ENCODE peak calls at places on chromosomes 4 and X, in eight cellular contexts. C, I, Q, S, X, H, V and P are unnamed samples.

GRCh38 chr4:158682071-158682470 is 10.0 kb downstream of the ETFDH start:
- DNase-seq in C (no peak), I (no peak), Q (no peak), S (no peak), X (no peak), H (no peak), V (no peak), P (no peak)

GRCh38 chr4:155885666-155886065 is 17.8 kb upstream of the TDO2 start:
- DNase-seq in C (no peak), I (no peak), Q (no peak), S (no peak), X (no peak), H (no peak), V (no peak), P (no peak)

GRCh38 chr4:36177946-36178345 is 66.4 kb downstream of the ARAP2 start:
- DNase-seq in C (no peak), I (no peak), Q (no peak), S (no peak), X (no peak), H (no peak), V (peak; percentile 14), P (no peak)

GRCh38 chr4:74793757-74794340 is 474 bp downstream of the BTC start:
- DNase-seq in C (no peak), I (peak; percentile 30), Q (peak; percentile 40), S (no peak), X (peak; percentile 91), H (peak; percentile 26), V (no peak), P (peak; percentile 14)

GRCh38 chr4:172838108-172838507 is 330.5 kb upstream of the GALNT7 start:
- DNase-seq in C (no peak), I (no peak), Q (no peak), S (no peak), X (peak; percentile 23), H (no peak), V (no peak), P (no peak)

GRCh38 chrX:67692246-67692645 is 148.4 kb downstream of the AR start:
- DNase-seq in C (no peak), I (no peak), Q (peak; percentile 32), S (no peak), X (no peak), H (no peak), V (peak; percentile 16), P (no peak)

GRCh38 chr4:138645289-138645688 is 370.3 kb upstream of the NOCT start:
- DNase-seq in C (no peak), I (no peak), Q (no peak), S (no peak), X (no peak), H (no peak), V (no peak), P (no peak)

GRCh38 chr4:184937745-184938144 is 80.5 kb upstream of the HELT start:
- DNase-seq in C (no peak), I (no peak), Q (no peak), S (no peak), X (peak; percentile 34), H (no peak), V (no peak), P (no peak)

GRCh38 chrX:11472381-11472780 is 179.2 kb downstream of the AMELX start:
- DNase-seq in C (no peak), I (no peak), Q (no peak), S (no peak), X (no peak), H (no peak), V (peak; percentile 28), P (no peak)

GRCh38 chr4:182238355-182238931 is 4.8 kb upstream of the TENM3 start:
- DNase-seq in C (no peak), I (no peak), Q (no peak), S (no peak), X (peak; percentile 52), H (no peak), V (peak; percentile 48), P (no peak)

GRCh38 chr4:68347845-68348244 is 2.0 kb downstream of the YTHDC1 start:
- DNase-seq in C (no peak), I (no peak), Q (no peak), S (no peak), X (no peak), H (peak; percentile 14), V (no peak), P (no peak)

GRCh38 chrX:110087485-110088356 is 84.8 kb downstream of the TMEM164 start:
- DNase-seq in C (no peak), I (no peak), Q (peak; percentile 86), S (peak; percentile 70), X (no peak), H (peak; percentile 74), V (peak; percentile 94), P (no peak)

GRCh38 chr4:3791910-3792542 is 25.8 kb downstream of the ADRA2C start:
- DNase-seq in C (peak; percentile 36), I (peak; percentile 72), Q (peak; percentile 14), S (no peak), X (peak; percentile 85), H (peak; percentile 16), V (peak; percentile 8), P (no peak)

GRCh38 chrX:153628665-153629064 is 18.3 kb upstream of the DUSP9 start:
- DNase-seq in C (no peak), I (no peak), Q (no peak), S (no peak), X (no peak), H (no peak), V (no peak), P (no peak)

GRCh38 chrX:1106478-1107210 is 105.8 kb downstream of the CRLF2 start:
- DNase-seq in C (no peak), I (no peak), Q (no peak), S (no peak), X (no peak), H (no peak), V (no peak), P (peak; percentile 34)

GRCh38 chrX:74119016-74119910 is 184.7 kb upstream of the ZCCHC13 start:
- DNase-seq in C (no peak), I (no peak), Q (peak; percentile 14), S (no peak), X (no peak), H (peak; percentile 16), V (peak; percentile 57), P (no peak)

GRCh38 chrX:152913915-152914314 is 16.0 kb downstream of the ZNF185 start:
- DNase-seq in C (no peak), I (no peak), Q (no peak), S (no peak), X (no peak), H (no peak), V (no peak), P (no peak)

DNA sequence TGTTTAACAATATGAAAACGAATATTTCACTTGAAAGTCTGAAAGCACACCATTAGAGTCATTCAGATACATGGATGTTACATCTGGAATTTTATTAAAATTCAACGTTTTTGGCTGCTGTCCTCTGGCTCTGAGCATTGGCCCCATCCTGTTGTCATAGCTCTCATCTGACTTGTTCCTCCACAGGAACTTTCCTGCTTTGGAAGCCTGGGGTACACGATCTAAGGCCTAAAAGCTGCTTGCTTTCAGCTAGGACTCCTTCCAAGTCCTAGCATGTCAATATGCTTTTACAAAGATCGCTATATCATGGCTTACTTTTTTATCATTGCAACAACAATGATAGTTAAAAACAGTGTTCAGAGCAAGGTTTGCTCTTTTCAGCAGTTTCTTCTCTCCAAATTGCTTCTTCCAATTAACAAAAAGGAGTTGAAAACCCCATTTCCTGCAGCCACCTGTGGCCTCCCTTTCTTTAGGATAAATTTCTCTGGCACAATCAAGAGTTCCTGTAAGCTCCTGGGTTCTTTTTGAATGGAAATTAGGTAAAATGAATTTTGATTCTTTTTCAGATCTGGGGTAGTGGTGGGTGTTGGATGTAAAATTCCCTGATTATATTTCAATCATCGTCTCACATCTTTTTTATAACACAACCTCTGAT is 413.4 kb upstream of the AGA start:
- DNase-seq in C (no peak), I (no peak), Q (no peak), S (no peak), X (peak; percentile 31), H (no peak), V (no peak), P (no peak)
- TF ChIP-seq CTCF in C (no peak), I (no peak), Q (no peak), S (no peak), X (no peak), H (no peak), V (no peak), P (no peak)

GRCh38 chr4:108646706-108647105 is 3.7 kb upstream of the OSTC start:
- DNase-seq in C (no peak), I (no peak), Q (no peak), S (no peak), X (no peak), H (no peak), V (no peak), P (no peak)

GRCh38 chr4:108649863-108650211 is 562 bp upstream of the OSTC start:
- DNase-seq in C (no peak), I (no peak), Q (no peak), S (no peak), X (no peak), H (no peak), V (no peak), P (no peak)

GRCh38 chr4:108651068-108651794 is 832 bp downstream of the OSTC start:
- DNase-seq in C (no peak), I (no peak), Q (peak; percentile 68), S (peak; percentile 12), X (peak; percentile 13), H (peak; percentile 66), V (peak; percentile 72), P (no peak)

GRCh38 chr4:108650212-108651067 is at the start of gene OSTC:
- DNase-seq in C (peak; percentile 96), I (peak; percentile 84), Q (peak; percentile 98), S (peak; percentile 67), X (peak; percentile 99), H (peak; percentile 95), V (peak; percentile 97), P (peak; percentile 99)
- TF ChIP-seq CTCF in C (peak; percentile 38), I (no peak), Q (no peak), S (peak; percentile 16), X (peak; percentile 12), H (no peak), V (peak; percentile 11), P (no peak)

GRCh38 chr4:112210777-112211176 is 20.8 kb upstream of the AP1AR start:
- DNase-seq in C (no peak), I (no peak), Q (peak; percentile 15), S (no peak), X (no peak), H (no peak), V (no peak), P (no peak)

GRCh38 chr4:112213091-112213490 is 18.5 kb upstream of the AP1AR start:
- DNase-seq in C (no peak), I (no peak), Q (no peak), S (no peak), X (no peak), H (no peak), V (no peak), P (no peak)

GRCh38 chr4:112213850-112214249 is 17.7 kb upstream of the AP1AR start:
- DNase-seq in C (no peak), I (no peak), Q (peak; percentile 73), S (no peak), X (no peak), H (peak; percentile 19), V (peak; percentile 90), P (no peak)

GRCh38 chr4:112219826-112220366 is 11.7 kb upstream of the AP1AR start:
- DNase-seq in C (no peak), I (no peak), Q (no peak), S (no peak), X (no peak), H (no peak), V (no peak), P (no peak)

GRCh38 chr4:112214397-112215264 is 17.0 kb upstream of the AP1AR start:
- DNase-seq in C (no peak), I (no peak), Q (peak; percentile 54), S (no peak), X (peak; percentile 25), H (peak; percentile 34), V (peak; percentile 27), P (no peak)
- TF ChIP-seq CTCF in C (peak; percentile 60), I (no peak), Q (peak; percentile 34), S (peak; percentile 29), X (peak; percentile 32), H (peak; percentile 27), V (peak; percentile 32), P (no peak)

GRCh38 chr4:163930086-163930485 is 435.6 kb downstream of the TMA16 start:
- DNase-seq in C (no peak), I (no peak), Q (no peak), S (no peak), X (no peak), H (no peak), V (no peak), P (no peak)
- TF ChIP-seq CTCF in C (no peak), I (no peak), Q (no peak), S (no peak), X (no peak), H (no peak), V (no peak), P (no peak)